ENCODE peak calls at places on chromosomes 7 and 10, in seven cellular contexts. One of them, this sample, is unnamed.
A peak's percentile ranks its signal among the peaks of the same experiment; 100 is the strongest.

GRCh38 chr10:58813573-58813972 is 300.9 kb downstream of the BICC1 start:
- DNase-seq in effector CD4-positive, alpha-beta T cell: no peak
- DNase-seq in ELF-1: no peak
- DNase-seq in AG08396: no peak
- DNase-seq in gastrocnemius medialis: no peak
- DNase-seq in MCF 10A: no peak
- DNase-seq in NCI-H1930: no peak
- DNase-seq in this sample: no peak

GRCh38 chr10:43012578-43012977 is 64.3 kb upstream of the RET start:
- DNase-seq in effector CD4-positive, alpha-beta T cell: no peak
- DNase-seq in ELF-1: peak; percentile 70
- DNase-seq in AG08396: no peak
- DNase-seq in gastrocnemius medialis: no peak
- DNase-seq in MCF 10A: no peak
- DNase-seq in NCI-H1930: no peak
- DNase-seq in this sample: no peak

GRCh38 chr7:100641860-100642533 is 645 bp upstream of the TFR2 start:
- DNase-seq in effector CD4-positive, alpha-beta T cell: no peak
- DNase-seq in ELF-1: no peak
- DNase-seq in AG08396: no peak
- DNase-seq in gastrocnemius medialis: no peak
- DNase-seq in MCF 10A: no peak
- DNase-seq in NCI-H1930: no peak
- DNase-seq in this sample: no peak

GRCh38 chr10:35384265-35384868 is 48.1 kb downstream of the CCNY start:
- DNase-seq in effector CD4-positive, alpha-beta T cell: no peak
- DNase-seq in ELF-1: no peak
- DNase-seq in AG08396: no peak
- DNase-seq in gastrocnemius medialis: no peak
- DNase-seq in MCF 10A: no peak
- DNase-seq in NCI-H1930: no peak
- DNase-seq in this sample: no peak

GRCh38 chr10:102644646-102645387 is 538 bp downstream of the TRIM8 start:
- DNase-seq in effector CD4-positive, alpha-beta T cell: peak; percentile 75
- DNase-seq in ELF-1: peak; percentile 88
- DNase-seq in AG08396: no peak
- DNase-seq in gastrocnemius medialis: peak; percentile 76
- DNase-seq in MCF 10A: peak; percentile 82
- DNase-seq in NCI-H1930: peak; percentile 43
- DNase-seq in this sample: peak; percentile 75

GRCh38 chr7:26958834-26959233 is 94.4 kb upstream of the SKAP2 start:
- DNase-seq in effector CD4-positive, alpha-beta T cell: no peak
- DNase-seq in ELF-1: no peak
- DNase-seq in AG08396: peak; percentile 31
- DNase-seq in gastrocnemius medialis: no peak
- DNase-seq in MCF 10A: peak; percentile 85
- DNase-seq in NCI-H1930: no peak
- DNase-seq in this sample: no peak

GRCh38 chr7:26147030-26147429 is 5.0 kb upstream of the NFE2L3 start:
- DNase-seq in effector CD4-positive, alpha-beta T cell: no peak
- DNase-seq in ELF-1: no peak
- DNase-seq in AG08396: no peak
- DNase-seq in gastrocnemius medialis: no peak
- DNase-seq in MCF 10A: peak; percentile 51
- DNase-seq in NCI-H1930: no peak
- DNase-seq in this sample: no peak

GRCh38 chr7:20141666-20142065 is 75.5 kb downstream of the MACC1 start:
- DNase-seq in effector CD4-positive, alpha-beta T cell: no peak
- DNase-seq in ELF-1: no peak
- DNase-seq in AG08396: no peak
- DNase-seq in gastrocnemius medialis: no peak
- DNase-seq in MCF 10A: no peak
- DNase-seq in NCI-H1930: peak; percentile 93
- DNase-seq in this sample: no peak

GRCh38 chr10:31207636-31208035 is 111.4 kb upstream of the ZEB1 start:
- DNase-seq in effector CD4-positive, alpha-beta T cell: no peak
- DNase-seq in ELF-1: no peak
- DNase-seq in AG08396: no peak
- DNase-seq in gastrocnemius medialis: no peak
- DNase-seq in MCF 10A: no peak
- DNase-seq in NCI-H1930: no peak
- DNase-seq in this sample: no peak

GRCh38 chr10:3622427-3622826 is 162.6 kb downstream of the KLF6 start:
- DNase-seq in effector CD4-positive, alpha-beta T cell: no peak
- DNase-seq in ELF-1: no peak
- DNase-seq in AG08396: no peak
- DNase-seq in gastrocnemius medialis: no peak
- DNase-seq in MCF 10A: no peak
- DNase-seq in NCI-H1930: no peak
- DNase-seq in this sample: no peak

GRCh38 chr10:98373260-98373659 is 41.7 kb downstream of the PYROXD2 start:
- DNase-seq in effector CD4-positive, alpha-beta T cell: no peak
- DNase-seq in ELF-1: no peak
- DNase-seq in AG08396: no peak
- DNase-seq in gastrocnemius medialis: no peak
- DNase-seq in MCF 10A: no peak
- DNase-seq in NCI-H1930: no peak
- DNase-seq in this sample: no peak

GRCh38 chr7:105689093-105689819 is 108.0 kb upstream of the EFCAB10 start:
- DNase-seq in effector CD4-positive, alpha-beta T cell: no peak
- DNase-seq in ELF-1: peak; percentile 95
- DNase-seq in AG08396: no peak
- DNase-seq in gastrocnemius medialis: no peak
- DNase-seq in MCF 10A: no peak
- DNase-seq in NCI-H1930: no peak
- DNase-seq in this sample: no peak

GRCh38 chr10:78898341-78899097 is 170.2 kb upstream of the ZMIZ1 start:
- DNase-seq in effector CD4-positive, alpha-beta T cell: no peak
- DNase-seq in ELF-1: no peak
- DNase-seq in AG08396: no peak
- DNase-seq in gastrocnemius medialis: no peak
- DNase-seq in MCF 10A: no peak
- DNase-seq in NCI-H1930: no peak
- DNase-seq in this sample: no peak

GRCh38 chr7:80440908-80441307 is 71.0 kb downstream of the GNAT3 start:
- DNase-seq in effector CD4-positive, alpha-beta T cell: no peak
- DNase-seq in ELF-1: no peak
- DNase-seq in AG08396: no peak
- DNase-seq in gastrocnemius medialis: no peak
- DNase-seq in MCF 10A: no peak
- DNase-seq in NCI-H1930: no peak
- DNase-seq in this sample: no peak

GRCh38 chr7:94396044-94396443 is 1.3 kb downstream of the COL1A2 start:
- DNase-seq in effector CD4-positive, alpha-beta T cell: no peak
- DNase-seq in ELF-1: peak; percentile 13
- DNase-seq in AG08396: peak; percentile 42
- DNase-seq in gastrocnemius medialis: no peak
- DNase-seq in MCF 10A: no peak
- DNase-seq in NCI-H1930: peak; percentile 70
- DNase-seq in this sample: no peak

GRCh38 chr7:133512560-133512959 is 259.7 kb downstream of the EXOC4 start:
- DNase-seq in effector CD4-positive, alpha-beta T cell: no peak
- DNase-seq in ELF-1: no peak
- DNase-seq in AG08396: no peak
- DNase-seq in gastrocnemius medialis: no peak
- DNase-seq in MCF 10A: peak; percentile 95
- DNase-seq in NCI-H1930: no peak
- DNase-seq in this sample: no peak

GRCh38 chr10:44056947-44057811 is 327.7 kb downstream of the CXCL12 start:
- DNase-seq in effector CD4-positive, alpha-beta T cell: no peak
- DNase-seq in ELF-1: peak; percentile 47
- DNase-seq in AG08396: no peak
- DNase-seq in gastrocnemius medialis: no peak
- DNase-seq in MCF 10A: no peak
- DNase-seq in NCI-H1930: no peak
- DNase-seq in this sample: no peak

GRCh38 chr10:110867807-110868465 is 3.8 kb upstream of the PDCD4 start:
- DNase-seq in effector CD4-positive, alpha-beta T cell: no peak
- DNase-seq in ELF-1: no peak
- DNase-seq in AG08396: no peak
- DNase-seq in gastrocnemius medialis: no peak
- DNase-seq in MCF 10A: no peak
- DNase-seq in NCI-H1930: no peak
- DNase-seq in this sample: no peak

GRCh38 chr10:35487336-35488034 is 117.7 kb upstream of the GJD4 start:
- DNase-seq in effector CD4-positive, alpha-beta T cell: no peak
- DNase-seq in ELF-1: no peak
- DNase-seq in AG08396: no peak
- DNase-seq in gastrocnemius medialis: no peak
- DNase-seq in MCF 10A: no peak
- DNase-seq in NCI-H1930: no peak
- DNase-seq in this sample: no peak

GRCh38 chr7:157856873-157857577 is 520.2 kb downstream of the DNAJB6 start:
- DNase-seq in effector CD4-positive, alpha-beta T cell: no peak
- DNase-seq in ELF-1: no peak
- DNase-seq in AG08396: no peak
- DNase-seq in gastrocnemius medialis: no peak
- DNase-seq in MCF 10A: no peak
- DNase-seq in NCI-H1930: no peak
- DNase-seq in this sample: no peak

GRCh38 chr10:102419561-102420442 is 834 bp upstream of the FBXL15 start:
- DNase-seq in effector CD4-positive, alpha-beta T cell: peak; percentile 65
- DNase-seq in ELF-1: peak; percentile 82
- DNase-seq in AG08396: peak; percentile 82
- DNase-seq in gastrocnemius medialis: no peak
- DNase-seq in MCF 10A: peak; percentile 47
- DNase-seq in NCI-H1930: peak; percentile 79
- DNase-seq in this sample: no peak

GRCh38 chr10:118712930-118713634 is 41.7 kb downstream of the CACUL1 start:
- DNase-seq in effector CD4-positive, alpha-beta T cell: no peak
- DNase-seq in ELF-1: peak; percentile 18
- DNase-seq in AG08396: no peak
- DNase-seq in gastrocnemius medialis: no peak
- DNase-seq in MCF 10A: no peak
- DNase-seq in NCI-H1930: no peak
- DNase-seq in this sample: no peak

GRCh38 chr7:130346339-130346905 is 1.8 kb downstream of the CPA5 start:
- DNase-seq in effector CD4-positive, alpha-beta T cell: no peak
- DNase-seq in ELF-1: no peak
- DNase-seq in AG08396: no peak
- DNase-seq in gastrocnemius medialis: no peak
- DNase-seq in MCF 10A: no peak
- DNase-seq in NCI-H1930: no peak
- DNase-seq in this sample: no peak

GRCh38 chr7:3650844-3651243 is 349.8 kb downstream of the SDK1 start:
- DNase-seq in effector CD4-positive, alpha-beta T cell: no peak
- DNase-seq in ELF-1: no peak
- DNase-seq in AG08396: no peak
- DNase-seq in gastrocnemius medialis: no peak
- DNase-seq in MCF 10A: no peak
- DNase-seq in NCI-H1930: no peak
- DNase-seq in this sample: no peak

GRCh38 chr7:45937301-45937700 is 16.2 kb upstream of the IGFBP3 start:
- DNase-seq in effector CD4-positive, alpha-beta T cell: no peak
- DNase-seq in ELF-1: peak; percentile 8
- DNase-seq in AG08396: no peak
- DNase-seq in gastrocnemius medialis: no peak
- DNase-seq in MCF 10A: no peak
- DNase-seq in NCI-H1930: no peak
- DNase-seq in this sample: no peak

GRCh38 chr7:77391230-77391629 is 24.9 kb downstream of the GSAP start:
- DNase-seq in effector CD4-positive, alpha-beta T cell: no peak
- DNase-seq in ELF-1: no peak
- DNase-seq in AG08396: no peak
- DNase-seq in gastrocnemius medialis: no peak
- DNase-seq in MCF 10A: no peak
- DNase-seq in NCI-H1930: no peak
- DNase-seq in this sample: no peak

GRCh38 chr7:95608344-95609173 is 12.2 kb upstream of the PDK4 start:
- DNase-seq in effector CD4-positive, alpha-beta T cell: no peak
- DNase-seq in ELF-1: peak; percentile 90
- DNase-seq in AG08396: peak; percentile 91
- DNase-seq in gastrocnemius medialis: peak; percentile 96
- DNase-seq in MCF 10A: peak; percentile 95
- DNase-seq in NCI-H1930: no peak
- DNase-seq in this sample: no peak

GRCh38 chr7:157404845-157405481 is 68.2 kb downstream of the DNAJB6 start:
- DNase-seq in effector CD4-positive, alpha-beta T cell: no peak
- DNase-seq in ELF-1: peak; percentile 32
- DNase-seq in AG08396: no peak
- DNase-seq in gastrocnemius medialis: no peak
- DNase-seq in MCF 10A: peak; percentile 94
- DNase-seq in NCI-H1930: no peak
- DNase-seq in this sample: no peak